ENCODE peak calls at places on chromosomes 6 and 20, in seven cellular contexts. H, T, B, C, Y, G and X are unnamed samples.

GRCh38 chr20:8389381-8390368 is 257.6 kb downstream of the PLCB1 start:
- DNase-seq in H (peak; percentile 81), T (peak; percentile 14), B (peak; percentile 72), C (peak; percentile 47), Y (no peak), G (peak; percentile 16), X (no peak)

GRCh38 chr20:57801581-57801980 is 91.8 kb upstream of the PMEPA1 start:
- DNase-seq in H (no peak), T (no peak), B (no peak), C (no peak), Y (no peak), G (no peak), X (no peak)

GRCh38 chr6:36546958-36547645 is at the start of gene STK38:
- DNase-seq in H (peak; percentile 88), T (peak; percentile 98), B (peak; percentile 62), C (peak; percentile 91), Y (peak; percentile 92), G (peak; percentile 47), X (peak; percentile 70)

GRCh38 chr6:4913705-4914411 is 90.0 kb downstream of the RPP40 start:
- DNase-seq in H (no peak), T (no peak), B (no peak), C (peak; percentile 53), Y (no peak), G (no peak), X (no peak)

GRCh38 chr6:144248470-144249301 is 36.4 kb upstream of the UTRN start:
- DNase-seq in H (peak; percentile 80), T (peak; percentile 15), B (no peak), C (no peak), Y (peak; percentile 13), G (no peak), X (peak; percentile 38)

GRCh38 chr6:19761114-19761513 is 76.1 kb upstream of the ID4 start:
- DNase-seq in H (no peak), T (no peak), B (no peak), C (no peak), Y (no peak), G (no peak), X (no peak)

GRCh38 chr6:4322846-4323309 is 187.5 kb upstream of the ECI2 start:
- DNase-seq in H (peak; percentile 69), T (no peak), B (no peak), C (peak; percentile 63), Y (no peak), G (no peak), X (peak; percentile 50)

GRCh38 chr20:46350201-46350985 is 42.1 kb upstream of the CDH22 start:
- DNase-seq in H (peak; percentile 86), T (peak; percentile 68), B (no peak), C (peak; percentile 31), Y (no peak), G (no peak), X (peak; percentile 95)

GRCh38 chr6:80733645-80734044 is 627.2 kb downstream of the BCKDHB start:
- DNase-seq in H (no peak), T (no peak), B (no peak), C (no peak), Y (no peak), G (no peak), X (no peak)

GRCh38 chr20:44457016-44457415 is 18.7 kb upstream of the TTPAL start:
- DNase-seq in H (no peak), T (no peak), B (no peak), C (no peak), Y (no peak), G (no peak), X (no peak)

GRCh38 chr6:51805517-51805916 is 281.9 kb downstream of the PKHD1 start:
- DNase-seq in H (no peak), T (no peak), B (no peak), C (no peak), Y (no peak), G (no peak), X (no peak)

GRCh38 chr20:63564036-63564810 is 9.8 kb downstream of the HELZ2 start:
- DNase-seq in H (no peak), T (no peak), B (no peak), C (no peak), Y (no peak), G (no peak), X (no peak)

GRCh38 chr6:108574457-108575149 is 13.9 kb downstream of the FOXO3 start:
- DNase-seq in H (no peak), T (no peak), B (no peak), C (peak; percentile 21), Y (no peak), G (no peak), X (no peak)

GRCh38 chr6:75800133-75800532 is 51.1 kb downstream of the MYO6 start:
- DNase-seq in H (no peak), T (no peak), B (no peak), C (no peak), Y (no peak), G (no peak), X (no peak)